ENCODE peak calls at places on chromosomes 5 and 9, in seven cellular contexts. I is kidney; K is AG09319; A is activated CD8-positive, alpha-beta T cell treated with anti-CD3 and anti-CD28 coated beads for 36 hours; Y is mucosa of descending colon; L is fibroblast of pulmonary artery; W is neural crest cell. N is an unnamed sample.

GRCh38 chr5:148615644-148616283 is 38.6 kb downstream of the HTR4 start:
- DNase-seq in I (no peak), K (no peak), A (no peak), Y (no peak), L (no peak), W (no peak), N (no peak)

GRCh38 chr5:1288439-1289335 is 6.2 kb downstream of the TERT start:
- DNase-seq in I (peak), K (no peak), A (no peak), Y (peak), L (no peak), W (no peak), N (no peak)

GRCh38 chr5:133841831-133842750 is 126.3 kb downstream of the C5orf15 start:
- DNase-seq in I (peak), K (no peak), A (no peak), Y (no peak), L (no peak), W (no peak), N (no peak)

GRCh38 chr9:113876806-113877236 is 712 bp downstream of the ZNF618 start:
- DNase-seq in I (no peak), K (no peak), A (no peak), Y (no peak), L (peak), W (no peak), N (no peak)

GRCh38 chr5:178468196-178468685 is 122.0 kb downstream of the COL23A1 start:
- DNase-seq in I (no peak), K (no peak), A (no peak), Y (no peak), L (no peak), W (no peak), N (no peak)

GRCh38 chr5:36870399-36871040 is 6.0 kb upstream of the NIPBL start:
- DNase-seq in I (no peak), K (no peak), A (no peak), Y (no peak), L (peak), W (no peak), N (peak)

GRCh38 chr5:143066556-143067281 is 296.5 kb downstream of the ARHGAP26 start:
- DNase-seq in I (no peak), K (no peak), A (peak), Y (peak), L (no peak), W (no peak), N (peak)

GRCh38 chr5:151905639-151906038 is 19.0 kb downstream of the GLRA1 start:
- DNase-seq in I (no peak), K (no peak), A (no peak), Y (no peak), L (no peak), W (no peak), N (no peak)

GRCh38 chr5:108003178-108003577 is 332.4 kb upstream of the EFNA5 start:
- DNase-seq in I (no peak), K (no peak), A (peak), Y (no peak), L (peak), W (no peak), N (peak)

GRCh38 chr5:172731286-172732073 is 39.5 kb downstream of the DUSP1 start:
- DNase-seq in I (peak), K (no peak), A (no peak), Y (no peak), L (no peak), W (no peak), N (no peak)

DNA sequence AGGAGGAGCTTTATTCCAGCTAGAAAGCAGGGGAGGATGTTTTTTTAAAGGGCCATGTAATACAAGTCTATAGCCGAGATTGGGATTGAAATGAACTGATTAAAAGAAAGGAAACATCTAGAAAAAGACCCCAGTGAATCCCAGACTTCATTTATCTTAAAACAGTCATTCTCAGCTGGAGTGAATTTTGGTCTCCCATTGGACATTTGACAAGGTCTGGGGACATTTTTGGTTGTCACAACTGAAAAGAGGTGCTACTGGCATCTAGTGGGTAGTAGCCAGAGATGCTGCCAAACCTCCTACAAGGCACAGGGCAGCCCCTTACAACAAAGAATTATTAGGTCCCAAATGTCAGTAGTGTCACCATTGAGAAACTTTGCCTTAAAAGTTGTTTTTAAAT is 16.3 kb upstream of the SPINK4 start:
- DNase-seq in I (no peak), K (no peak), A (no peak), Y (no peak), L (peak), W (no peak), N (no peak)
- TF ChIP-seq CTCF in I (no peak), K (peak), A (no peak), Y (no peak), L (peak), W (no peak), N (peak)

GRCh38 chr9:80605129-80605528 is 1033.4 kb downstream of the TLE4 start:
- DNase-seq in I (no peak), K (peak), A (no peak), Y (no peak), L (peak), W (no peak), N (no peak)
- TF ChIP-seq CTCF in I (peak), K (peak), A (no peak), Y (no peak), L (peak), W (peak), N (no peak)

GRCh38 chr5:139392678-139393496 is 2.0 kb downstream of the PROB1 start:
- DNase-seq in I (peak), K (no peak), A (peak), Y (peak), L (peak), W (peak), N (peak)
- TF ChIP-seq CTCF in I (peak), K (peak), A (peak), Y (peak), L (peak), W (peak), N (peak)

GRCh38 chr5:30398427-30398826 is 795.1 kb upstream of the CDH6 start:
- DNase-seq in I (no peak), K (no peak), A (no peak), Y (no peak), L (no peak), W (no peak), N (no peak)

GRCh38 chr5:30405821-30406220 is 787.7 kb upstream of the CDH6 start:
- DNase-seq in I (no peak), K (no peak), A (no peak), Y (no peak), L (peak), W (no peak), N (no peak)

GRCh38 chr5:30401479-30402058 is 791.9 kb upstream of the CDH6 start:
- DNase-seq in I (no peak), K (peak), A (peak), Y (peak), L (peak), W (peak), N (no peak)
- TF ChIP-seq CTCF in I (peak), K (peak), A (no peak), Y (no peak), L (peak), W (peak), N (peak)

N was measured in GM13977.